ENCODE peak calls at places on chromosome 14, in six cellular contexts. H is stimulated activated CD4-positive, alpha-beta T cell treated with anti-CD3 and anti-CD28 coated beads, Interleukin-15, amount 100 ng/mL, for 1 hour; W is iPS-NIHi11; O is activated gamma-delta T cell treated with Interleukin-2 at 50 U/mL for 16 hours; J is D341Med; L is HFF-Myc. V is an unnamed sample.

GRCh38 chr14:103001651-103002396 is 55.5 kb downstream of the CDC42BPB start:
- DNase-seq in W (no peak), O (no peak), L (no peak), H (no peak), J (no peak), V (peak)

GRCh38 chr14:63045612-63046320 is 508 bp upstream of the KCNH5 start:
- DNase-seq in O (no peak), J (peak), H (no peak), L (no peak), W (peak), V (peak)

GRCh38 chr14:69880051-69880487 is 853 bp downstream of the SMOC1 start:
- DNase-seq in L (no peak), W (no peak), H (no peak), O (no peak), J (no peak), V (peak)

GRCh38 chr14:66628646-66629045 is 120.7 kb downstream of the GPHN start:
- DNase-seq in W (no peak), O (no peak), J (no peak), H (no peak), L (no peak), V (no peak)

GRCh38 chr14:75147423-75148071 is 20.7 kb upstream of the NEK9 start:
- DNase-seq in H (no peak), L (no peak), J (no peak), W (peak), O (no peak), V (peak)

GRCh38 chr14:54346257-54346656 is 50.5 kb upstream of the CDKN3 start:
- DNase-seq in O (no peak), W (no peak), J (no peak), H (no peak), L (no peak), V (no peak)

GRCh38 chr14:98808494-98809407 is 463.2 kb downstream of the BCL11B start:
- DNase-seq in H (no peak), W (no peak), J (no peak), O (no peak), L (no peak), V (no peak)

GRCh38 chr14:54025661-54026060 is 69.0 kb upstream of the BMP4 start:
- DNase-seq in H (no peak), L (no peak), W (no peak), J (peak), O (no peak), V (no peak)

GRCh38 chr14:36293824-36294223 is 26.6 kb downstream of the MBIP start:
- DNase-seq in H (no peak), W (no peak), O (no peak), J (no peak), L (no peak), V (no peak)

GRCh38 chr14:95200404-95200803 is 43.1 kb upstream of the DICER1 start:
- DNase-seq in W (no peak), H (no peak), J (peak), L (no peak), O (no peak), V (no peak)

GRCh38 chr14:30638926-30639325 is 16.8 kb downstream of the SCFD1 start:
- DNase-seq in O (no peak), W (no peak), L (no peak), J (no peak), H (no peak), V (no peak)

GRCh38 chr14:32076278-32077080 is 625 bp upstream of the ARHGAP5 start:
- DNase-seq in O (peak), W (peak), J (peak), H (peak), L (peak), V (peak)

GRCh38 chr14:33617154-33617553 is 333.7 kb downstream of the EGLN3 start:
- DNase-seq in O (no peak), J (no peak), L (peak), W (no peak), H (no peak), V (no peak)

GRCh38 chr14:58078068-58078467 is 73.9 kb downstream of the ARMH4 start:
- DNase-seq in J (no peak), O (no peak), L (peak), W (no peak), H (no peak), V (no peak)

GRCh38 chr14:29353473-29353872 is 574.2 kb downstream of the PRKD1 start:
- DNase-seq in J (no peak), H (no peak), W (no peak), O (no peak), L (no peak), V (no peak)

GRCh38 chr14:105850853-105851581 is 324.6 kb downstream of the TMEM121 start:
- DNase-seq in H (no peak), L (no peak), O (no peak), W (no peak), J (peak), V (peak)

GRCh38 chr14:77003960-77004710 is 24.4 kb downstream of the IRF2BPL start:
- DNase-seq in L (no peak), O (no peak), H (no peak), W (no peak), J (no peak), V (no peak)